ENCODE peak calls at places on chromosomes 5 and 9, in five cellular contexts. One of them, this sample, is unnamed.

GRCh38 chr5:77379558-77380061 is 112.5 kb downstream of the WDR41 start:
- DNase-seq in dorsolateral prefrontal cortex: no peak
- DNase-seq in right lobe of liver: no peak
- DNase-seq in mesendoderm: no peak
- DNase-seq in CD4-positive, alpha-beta memory T cell: peak
- DNase-seq in this sample: no peak

GRCh38 chr5:10319202-10319851 is 11.6 kb upstream of the CMBL start:
- DNase-seq in dorsolateral prefrontal cortex: no peak
- DNase-seq in CD4-positive, alpha-beta memory T cell: no peak
- DNase-seq in right lobe of liver: no peak
- DNase-seq in mesendoderm: no peak
- DNase-seq in this sample: no peak

GRCh38 chr9:91914404-91914803 is 35.6 kb downstream of the ROR2 start:
- DNase-seq in mesendoderm: no peak
- DNase-seq in CD4-positive, alpha-beta memory T cell: no peak
- DNase-seq in dorsolateral prefrontal cortex: no peak
- DNase-seq in right lobe of liver: no peak
- DNase-seq in this sample: no peak

GRCh38 chr5:80406980-80407734 is 707 bp upstream of the ZFYVE16 start:
- DNase-seq in dorsolateral prefrontal cortex: no peak
- DNase-seq in right lobe of liver: peak
- DNase-seq in mesendoderm: no peak
- DNase-seq in CD4-positive, alpha-beta memory T cell: peak
- DNase-seq in this sample: peak

GRCh38 chr9:113993838-113994540 is 84.1 kb downstream of the AMBP start:
- DNase-seq in right lobe of liver: peak
- DNase-seq in dorsolateral prefrontal cortex: peak
- DNase-seq in CD4-positive, alpha-beta memory T cell: no peak
- DNase-seq in mesendoderm: no peak
- DNase-seq in this sample: peak

GRCh38 chr9:90642570-90643539 is at the start of gene DIRAS2:
- DNase-seq in right lobe of liver: peak
- DNase-seq in mesendoderm: peak
- DNase-seq in CD4-positive, alpha-beta memory T cell: no peak
- DNase-seq in dorsolateral prefrontal cortex: peak
- DNase-seq in this sample: peak

GRCh38 chr9:126663661-126664072 is 49.9 kb downstream of the LMX1B start:
- DNase-seq in dorsolateral prefrontal cortex: no peak
- DNase-seq in right lobe of liver: no peak
- DNase-seq in CD4-positive, alpha-beta memory T cell: no peak
- DNase-seq in mesendoderm: no peak
- DNase-seq in this sample: no peak

GRCh38 chr9:86282077-86282978 is at the start of gene ISCA1:
- DNase-seq in dorsolateral prefrontal cortex: peak
- DNase-seq in right lobe of liver: peak
- DNase-seq in mesendoderm: peak
- DNase-seq in CD4-positive, alpha-beta memory T cell: peak
- DNase-seq in this sample: peak

GRCh38 chr9:97980918-97981827 is 2.0 kb upstream of the ANP32B start:
- DNase-seq in mesendoderm: peak
- DNase-seq in right lobe of liver: no peak
- DNase-seq in dorsolateral prefrontal cortex: peak
- DNase-seq in CD4-positive, alpha-beta memory T cell: no peak
- DNase-seq in this sample: no peak
- H3K4me3 ChIP-seq in mesendoderm: no peak
- H3K4me3 ChIP-seq in right lobe of liver: no peak
- H3K4me3 ChIP-seq in dorsolateral prefrontal cortex: peak
- H3K4me3 ChIP-seq in CD4-positive, alpha-beta memory T cell: no peak
- H3K4me3 ChIP-seq in this sample: no peak

GRCh38 chr9:1721219-1721618 is 293.9 kb upstream of the SMARCA2 start:
- DNase-seq in CD4-positive, alpha-beta memory T cell: no peak
- DNase-seq in mesendoderm: no peak
- DNase-seq in right lobe of liver: no peak
- DNase-seq in dorsolateral prefrontal cortex: no peak
- DNase-seq in this sample: no peak
- H3K27ac ChIP-seq in CD4-positive, alpha-beta memory T cell: no peak
- H3K27ac ChIP-seq in mesendoderm: no peak
- H3K27ac ChIP-seq in right lobe of liver: no peak
- H3K27ac ChIP-seq in dorsolateral prefrontal cortex: no peak
- H3K27ac ChIP-seq in this sample: no peak

GRCh38 chr5:95591490-95591901 is 28.4 kb upstream of the GPR150 start:
- DNase-seq in CD4-positive, alpha-beta memory T cell: no peak
- DNase-seq in right lobe of liver: no peak
- DNase-seq in mesendoderm: no peak
- DNase-seq in dorsolateral prefrontal cortex: no peak
- DNase-seq in this sample: no peak
- H3K4me3 ChIP-seq in CD4-positive, alpha-beta memory T cell: no peak
- H3K4me3 ChIP-seq in right lobe of liver: no peak
- H3K4me3 ChIP-seq in mesendoderm: no peak
- H3K4me3 ChIP-seq in dorsolateral prefrontal cortex: no peak
- H3K4me3 ChIP-seq in this sample: no peak

GRCh38 chr5:143311955-143312354 is 91.5 kb downstream of the NR3C1 start:
- DNase-seq in mesendoderm: no peak
- DNase-seq in dorsolateral prefrontal cortex: no peak
- DNase-seq in right lobe of liver: no peak
- DNase-seq in CD4-positive, alpha-beta memory T cell: no peak
- DNase-seq in this sample: no peak
- H3K27ac ChIP-seq in mesendoderm: no peak
- H3K27ac ChIP-seq in dorsolateral prefrontal cortex: no peak
- H3K27ac ChIP-seq in right lobe of liver: no peak
- H3K27ac ChIP-seq in CD4-positive, alpha-beta memory T cell: no peak
- H3K27ac ChIP-seq in this sample: no peak

GRCh38 chr5:181167814-181168488 is 20.6 kb downstream of the OR2V2 start:
- DNase-seq in right lobe of liver: no peak
- DNase-seq in mesendoderm: peak
- DNase-seq in CD4-positive, alpha-beta memory T cell: no peak
- DNase-seq in dorsolateral prefrontal cortex: no peak
- DNase-seq in this sample: no peak

GRCh38 chr5:181166812-181167733 is 19.7 kb downstream of the OR2V2 start:
- DNase-seq in dorsolateral prefrontal cortex: no peak
- DNase-seq in mesendoderm: no peak
- DNase-seq in CD4-positive, alpha-beta memory T cell: no peak
- DNase-seq in right lobe of liver: no peak
- DNase-seq in this sample: no peak

GRCh38 chr5:181170237-181170830 is 22.9 kb downstream of the OR2V2 start:
- DNase-seq in CD4-positive, alpha-beta memory T cell: no peak
- DNase-seq in right lobe of liver: no peak
- DNase-seq in dorsolateral prefrontal cortex: no peak
- DNase-seq in mesendoderm: no peak
- DNase-seq in this sample: no peak

GRCh38 chr5:181170996-181171395 is 23.6 kb downstream of the OR2V2 start:
- DNase-seq in mesendoderm: no peak
- DNase-seq in CD4-positive, alpha-beta memory T cell: no peak
- DNase-seq in right lobe of liver: no peak
- DNase-seq in dorsolateral prefrontal cortex: no peak
- DNase-seq in this sample: no peak

DNA sequence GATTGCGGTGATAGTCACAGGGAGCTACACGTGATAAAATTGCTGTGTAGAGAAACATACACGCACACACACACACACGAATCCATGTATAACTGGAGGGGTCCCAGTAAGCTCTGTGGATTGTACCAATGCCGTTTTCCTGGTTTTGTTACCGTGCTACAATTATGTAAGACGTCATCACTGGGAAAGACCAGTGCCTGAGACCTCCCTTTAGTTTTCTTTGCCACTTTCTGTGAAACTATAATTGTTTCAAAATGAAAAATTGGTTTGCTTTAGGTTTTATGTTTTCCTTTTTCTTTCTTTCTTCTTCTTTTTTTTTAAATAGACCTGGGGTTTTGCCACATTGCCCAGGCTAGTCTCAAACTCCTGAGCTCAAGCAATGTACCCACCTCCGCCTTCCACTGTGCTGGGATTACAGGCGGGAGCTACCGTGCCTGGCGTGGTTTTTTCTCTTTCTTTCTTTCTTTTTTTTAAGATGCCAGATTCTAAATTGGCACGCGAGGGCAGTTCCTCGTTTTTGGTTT is 21.3 kb downstream of the OR2V2 start:
- DNase-seq in mesendoderm: no peak
- DNase-seq in right lobe of liver: no peak
- DNase-seq in dorsolateral prefrontal cortex: no peak
- DNase-seq in CD4-positive, alpha-beta memory T cell: no peak
- DNase-seq in this sample: no peak
- H3K4me3 ChIP-seq in mesendoderm: peak
- H3K4me3 ChIP-seq in right lobe of liver: no peak
- H3K4me3 ChIP-seq in dorsolateral prefrontal cortex: no peak
- H3K4me3 ChIP-seq in CD4-positive, alpha-beta memory T cell: no peak
- H3K4me3 ChIP-seq in this sample: no peak

GRCh38 chr5:65961644-65962043 is 35.3 kb downstream of the ERBIN start:
- DNase-seq in right lobe of liver: no peak
- DNase-seq in CD4-positive, alpha-beta memory T cell: no peak
- DNase-seq in mesendoderm: peak
- DNase-seq in dorsolateral prefrontal cortex: no peak
- DNase-seq in this sample: no peak
- H3K27ac ChIP-seq in right lobe of liver: no peak
- H3K27ac ChIP-seq in CD4-positive, alpha-beta memory T cell: no peak
- H3K27ac ChIP-seq in mesendoderm: no peak
- H3K27ac ChIP-seq in dorsolateral prefrontal cortex: no peak
- H3K27ac ChIP-seq in this sample: no peak

GRCh38 chr5:67771791-67772190 is 443.8 kb upstream of the PIK3R1 start:
- DNase-seq in right lobe of liver: no peak
- DNase-seq in CD4-positive, alpha-beta memory T cell: no peak
- DNase-seq in mesendoderm: peak
- DNase-seq in dorsolateral prefrontal cortex: no peak
- DNase-seq in this sample: no peak

GRCh38 chr5:67773439-67773988 is 442.0 kb upstream of the PIK3R1 start:
- DNase-seq in right lobe of liver: no peak
- DNase-seq in CD4-positive, alpha-beta memory T cell: no peak
- DNase-seq in dorsolateral prefrontal cortex: peak
- DNase-seq in mesendoderm: peak
- DNase-seq in this sample: no peak

GRCh38 chr5:67771221-67771620 is 444.3 kb upstream of the PIK3R1 start:
- DNase-seq in right lobe of liver: no peak
- DNase-seq in dorsolateral prefrontal cortex: no peak
- DNase-seq in CD4-positive, alpha-beta memory T cell: no peak
- DNase-seq in mesendoderm: no peak
- DNase-seq in this sample: no peak

GRCh38 chr5:67774796-67775195 is 440.8 kb upstream of the PIK3R1 start:
- DNase-seq in right lobe of liver: no peak
- DNase-seq in dorsolateral prefrontal cortex: no peak
- DNase-seq in mesendoderm: no peak
- DNase-seq in CD4-positive, alpha-beta memory T cell: no peak
- DNase-seq in this sample: no peak

GRCh38 chr5:67774153-67774552 is 441.4 kb upstream of the PIK3R1 start:
- DNase-seq in CD4-positive, alpha-beta memory T cell: no peak
- DNase-seq in mesendoderm: no peak
- DNase-seq in dorsolateral prefrontal cortex: no peak
- DNase-seq in right lobe of liver: no peak
- DNase-seq in this sample: no peak
- H3K4me3 ChIP-seq in CD4-positive, alpha-beta memory T cell: no peak
- H3K4me3 ChIP-seq in mesendoderm: no peak
- H3K4me3 ChIP-seq in dorsolateral prefrontal cortex: no peak
- H3K4me3 ChIP-seq in right lobe of liver: no peak
- H3K4me3 ChIP-seq in this sample: no peak

GRCh38 chr5:139416651-139417050 is 12.8 kb upstream of the SPATA24 start:
- DNase-seq in right lobe of liver: peak
- DNase-seq in CD4-positive, alpha-beta memory T cell: no peak
- DNase-seq in dorsolateral prefrontal cortex: no peak
- DNase-seq in mesendoderm: no peak
- DNase-seq in this sample: no peak
- H3K27ac ChIP-seq in right lobe of liver: no peak
- H3K27ac ChIP-seq in CD4-positive, alpha-beta memory T cell: no peak
- H3K27ac ChIP-seq in dorsolateral prefrontal cortex: no peak
- H3K27ac ChIP-seq in mesendoderm: no peak
- H3K27ac ChIP-seq in this sample: no peak

This sample was measured in spleen.